ENCODE peak calls at places on chromosomes 12 and 14, in six cellular contexts. K is stimulated activated CD8-positive, alpha-beta memory T cell treated with anti-CD3 and anti-CD28 coated beads, Interleukin-7, amount 100 ng/mL, for 24 hours; Q is astrocyte of the cerebellum; R is NCI-H1417; E is epithelial cell of esophagus; D is Kasumi-1. G is an unnamed sample.

GRCh38 chr12:12398026-12398859 is 41.4 kb downstream of the BORCS5 start:
- DNase-seq in K (no peak), R (peak; percentile 75), E (peak; percentile 98), D (no peak), Q (peak; percentile 87), G (no peak)

GRCh38 chr14:53840444-53840843 is 116.2 kb downstream of the BMP4 start:
- DNase-seq in E (peak; percentile 91), Q (no peak), R (peak; percentile 23), D (no peak), K (no peak), G (no peak)

GRCh38 chr14:67566908-67567307 is 33.2 kb downstream of the PIGH start:
- DNase-seq in R (no peak), Q (no peak), E (peak; percentile 25), K (no peak), D (no peak), G (no peak)

GRCh38 chr12:41286426-41286825 is 98.3 kb downstream of the PDZRN4 start:
- DNase-seq in D (no peak), E (peak; percentile 40), K (no peak), Q (no peak), R (peak; percentile 69), G (no peak)

GRCh38 chr12:75766263-75767160 is 255.1 kb upstream of the KRR1 start:
- DNase-seq in K (no peak), D (no peak), E (peak; percentile 84), Q (no peak), R (no peak), G (no peak)

GRCh38 chr14:20750194-20750593 is 4.5 kb downstream of the EDDM3A start:
- DNase-seq in K (no peak), E (no peak), D (no peak), Q (no peak), R (no peak), G (no peak)

GRCh38 chr12:31742891-31743290 is 14.1 kb upstream of the AMN1 start:
- DNase-seq in E (no peak), Q (no peak), D (no peak), R (no peak), K (no peak), G (no peak)

GRCh38 chr14:90383731-90384542 is 12.9 kb upstream of the CALM1 start:
- DNase-seq in K (peak; percentile 19), E (peak; percentile 37), R (peak; percentile 96), D (peak; percentile 57), Q (no peak), G (peak; percentile 60)

GRCh38 chr12:53427905-53428594 is 4.4 kb downstream of the AMHR2 start:
- DNase-seq in D (no peak), E (peak; percentile 99), R (no peak), K (no peak), Q (no peak), G (no peak)

GRCh38 chr12:4579305-4580097 is 17.5 kb downstream of the DYRK4 start:
- DNase-seq in E (peak; percentile 29), D (peak; percentile 19), R (peak; percentile 9), Q (no peak), K (no peak), G (no peak)

GRCh38 chr12:88420460-88420859 is 159.8 kb downstream of the KITLG start:
- DNase-seq in R (no peak), E (peak; percentile 88), K (no peak), D (no peak), Q (peak; percentile 78), G (no peak)

GRCh38 chr12:5083955-5084849 is 40.5 kb downstream of the KCNA5 start:
- DNase-seq in E (peak; percentile 48), Q (peak; percentile 62), K (no peak), R (peak; percentile 55), D (peak; percentile 45), G (peak; percentile 24)

GRCh38 chr12:2163172-2163927 is 110.6 kb downstream of the CACNA1C start:
- DNase-seq in R (no peak), E (no peak), K (no peak), D (no peak), Q (peak; percentile 98), G (peak; percentile 26)

GRCh38 chr12:29429999-29430698 is 49.2 kb upstream of the ERGIC2 start:
- DNase-seq in E (peak; percentile 92), Q (no peak), D (no peak), K (no peak), R (no peak), G (no peak)

GRCh38 chr12:111102062-111102735 is 181.8 kb upstream of the MYL2 start:
- DNase-seq in K (no peak), D (no peak), R (peak; percentile 37), Q (no peak), E (peak; percentile 87), G (no peak)

GRCh38 chr14:64628940-64629403 is 75.3 kb upstream of the PLEKHG3 start:
- DNase-seq in Q (peak; percentile 52), R (no peak), E (peak; percentile 84), K (no peak), D (no peak), G (peak; percentile 61)

GRCh38 chr14:44505588-44505987 is 1.5 kb downstream of the FSCB start:
- DNase-seq in R (no peak), D (no peak), K (no peak), E (no peak), Q (no peak), G (no peak)

GRCh38 chr14:101112351-101113107 is 209.0 kb upstream of the RTL1 start:
- DNase-seq in K (no peak), R (no peak), D (no peak), Q (no peak), E (no peak), G (no peak)

GRCh38 chr12:31951939-31952338 is 7.3 kb upstream of the RESF1 start:
- DNase-seq in Q (no peak), K (no peak), R (no peak), D (no peak), E (no peak), G (no peak)

GRCh38 chr14:98474900-98475299 is 797.1 kb downstream of the BCL11B start:
- DNase-seq in R (peak; percentile 1), Q (no peak), E (no peak), D (no peak), K (no peak), G (no peak)

GRCh38 chr12:68225576-68226476 is at the start of gene IL26:
- DNase-seq in K (no peak), E (no peak), D (no peak), Q (no peak), R (no peak), G (no peak)

GRCh38 chr12:10331642-10332239 is 24.1 kb downstream of the KLRD1 start:
- DNase-seq in R (peak; percentile 25), E (peak; percentile 68), D (peak; percentile 67), Q (peak; percentile 50), K (no peak), G (peak; percentile 24)

GRCh38 chr12:112517730-112518129 is 99.0 kb downstream of the PTPN11 start:
- DNase-seq in D (no peak), R (no peak), Q (no peak), E (no peak), K (no peak), G (no peak)

GRCh38 chr14:89017417-89017816 is 193.0 kb downstream of the TTC8 start:
- DNase-seq in E (no peak), K (no peak), R (no peak), Q (no peak), D (no peak), G (no peak)

GRCh38 chr12:51785906-51786305 is 62.6 kb downstream of the FIGNL2 start:
- DNase-seq in D (no peak), K (no peak), R (no peak), E (no peak), Q (no peak), G (no peak)

GRCh38 chr14:35480119-35480769 is 53.7 kb upstream of the INSM2 start:
- DNase-seq in K (no peak), D (no peak), Q (no peak), R (no peak), E (peak; percentile 38), G (no peak)

G was measured in head of caudate nucleus.